ENCODE peak calls at places on chromosomes 6 and 20, in seven cellular contexts. N, J, Y, Q, W, Z and F are unnamed samples.

GRCh38 chr6:83417880-83418663 is 12.8 kb downstream of the ME1 start:
- DNase-seq in J (no peak), Y (no peak), N (peak; percentile 81), Q (peak; percentile 32), W (peak; percentile 36), Z (no peak), F (no peak)

GRCh38 chr6:20919677-20920385 is 385.6 kb downstream of the CDKAL1 start:
- DNase-seq in J (no peak), Y (no peak), W (no peak), Z (no peak), Q (no peak), N (no peak), F (no peak)

GRCh38 chr6:24492475-24492874 is 2.3 kb upstream of the ALDH5A1 start:
- DNase-seq in N (peak; percentile 29), J (no peak), Y (no peak), Z (no peak), W (no peak), Q (no peak), F (no peak)

GRCh38 chr6:7579850-7580249 is 10.1 kb upstream of the SNRNP48 start:
- DNase-seq in N (no peak), W (no peak), Y (no peak), Z (no peak), Q (no peak), J (no peak), F (no peak)

GRCh38 chr20:64109831-64110391 is 2.5 kb upstream of the NPBWR2 start:
- DNase-seq in Z (no peak), W (no peak), Y (no peak), Q (no peak), J (no peak), N (no peak), F (no peak)

GRCh38 chr6:34383171-34383631 is 9.3 kb downstream of the NUDT3 start:
- DNase-seq in Z (no peak), W (no peak), N (peak; percentile 88), Y (no peak), Q (no peak), J (no peak), F (no peak)

GRCh38 chr6:139887275-139887674 is 512.8 kb upstream of the CITED2 start:
- DNase-seq in N (no peak), Q (no peak), W (no peak), Y (no peak), J (no peak), Z (no peak), F (no peak)

GRCh38 chr6:73341335-73341734 is 12.7 kb downstream of the DPPA5 start:
- DNase-seq in W (no peak), Y (no peak), Z (no peak), N (no peak), J (no peak), Q (no peak), F (no peak)

GRCh38 chr6:129733290-129733689 is 23.3 kb upstream of the ARHGAP18 start:
- DNase-seq in Q (no peak), J (no peak), Y (no peak), N (no peak), Z (no peak), W (no peak), F (no peak)

GRCh38 chr6:51249798-51250197 is 431.1 kb downstream of the TFAP2B start:
- DNase-seq in W (no peak), Q (no peak), J (no peak), Y (no peak), Z (no peak), N (no peak), F (no peak)

GRCh38 chr6:44151348-44152108 is 7.1 kb upstream of the CAPN11 start:
- DNase-seq in Z (no peak), Y (peak; percentile 83), J (peak; percentile 82), W (peak; percentile 93), N (peak; percentile 78), Q (no peak), F (peak; percentile 48)

GRCh38 chr6:87391334-87391733 is 16.4 kb upstream of the CFAP206 start:
- DNase-seq in W (peak; percentile 56), Q (no peak), N (peak; percentile 52), Z (no peak), J (no peak), Y (no peak), F (peak; percentile 37)

GRCh38 chr6:28880894-28881780 is 42.6 kb downstream of the TRIM27 start:
- DNase-seq in Y (peak; percentile 64), J (peak; percentile 53), Z (no peak), W (peak; percentile 66), Q (no peak), N (peak; percentile 80), F (no peak)

GRCh38 chr6:25504661-25505060 is 147.4 kb upstream of the SCGN start:
- DNase-seq in Q (no peak), W (no peak), J (no peak), Y (no peak), N (no peak), Z (no peak), F (no peak)

GRCh38 chr20:47544852-47545251 is 43.2 kb downstream of the NCOA3 start:
- DNase-seq in W (no peak), J (no peak), Z (no peak), Y (no peak), N (peak; percentile 30), Q (no peak), F (no peak)

GRCh38 chr6:47416396-47417345 is 60.9 kb upstream of the CD2AP start:
- DNase-seq in Q (no peak), Z (no peak), Y (no peak), J (no peak), N (no peak), W (no peak), F (no peak)

GRCh38 chr6:41371992-41372525 is 36.7 kb downstream of the NCR2 start:
- DNase-seq in N (peak; percentile 42), W (peak; percentile 43), Q (no peak), Z (no peak), J (no peak), Y (no peak), F (no peak)

GRCh38 chr6:41371461-41371991 is 36.1 kb downstream of the NCR2 start:
- DNase-seq in W (peak; percentile 66), N (peak; percentile 66), Y (no peak), Q (no peak), J (no peak), Z (no peak), F (no peak)

GRCh38 chr6:41373919-41374617 is 38.7 kb downstream of the NCR2 start:
- DNase-seq in Z (no peak), N (peak; percentile 13), J (no peak), Q (no peak), W (peak; percentile 34), Y (no peak), F (no peak)

GRCh38 chr6:41373367-41373918 is 38.0 kb downstream of the NCR2 start:
- DNase-seq in Y (no peak), J (no peak), N (no peak), Z (no peak), Q (no peak), W (peak; percentile 27), F (no peak)

GRCh38 chr6:41372526-41373366 is 37.3 kb downstream of the NCR2 start:
- DNase-seq in J (no peak), N (no peak), Q (no peak), Y (no peak), W (peak; percentile 47), Z (no peak), F (no peak)
- H3K4me1 ChIP-seq in J (peaks cover 16% of the 10 kb centered on the region), N (peaks cover 27% of the 10 kb centered on the region), Q (peaks cover 5% of the 10 kb centered on the region), Y (peaks cover 13% of the 10 kb centered on the region), W (peaks cover 3% of the 10 kb centered on the region), Z (peaks cover 47% of the 10 kb centered on the region), F (peaks cover 11% of the 10 kb centered on the region)

GRCh38 chr20:4699216-4699615 is 22.5 kb upstream of the PRND start:
- DNase-seq in N (no peak), W (no peak), Q (no peak), J (no peak), Y (no peak), Z (no peak), F (no peak)

GRCh38 chr20:4697189-4697873 is 24.4 kb upstream of the PRND start:
- DNase-seq in J (no peak), N (no peak), Z (no peak), Y (no peak), W (no peak), Q (no peak), F (no peak)

GRCh38 chr20:4699957-4700356 is 21.8 kb upstream of the PRND start:
- DNase-seq in Y (no peak), N (no peak), J (no peak), Z (no peak), W (no peak), Q (no peak), F (no peak)

GRCh38 chr20:4694076-4694475 is 27.6 kb upstream of the PRND start:
- DNase-seq in N (no peak), Y (no peak), Q (no peak), W (no peak), J (no peak), Z (no peak), F (no peak)

GRCh38 chr20:4697874-4698221 is 23.9 kb upstream of the PRND start:
- DNase-seq in W (no peak), Z (no peak), N (no peak), J (no peak), Y (no peak), Q (no peak), F (no peak)
- H3K27ac ChIP-seq in W (no peak overlapping the region), Z (no peak overlapping the region), N (no peak overlapping the region), J (no peak overlapping the region), Y (no peak overlapping the region), Q (no peak overlapping the region), F (no peak overlapping the region)

GRCh38 chr6:103791458-103791857 is 1068.3 kb downstream of the HACE1 start:
- DNase-seq in Z (no peak), W (no peak), J (no peak), Q (no peak), N (no peak), Y (no peak), F (no peak)
- H3K27me3 ChIP-seq in Z (no peaks in the 10 kb centered on the region), W (no peaks in the 10 kb centered on the region), J (no peaks in the 10 kb centered on the region), Q (no peaks in the 10 kb centered on the region), N (no peaks in the 10 kb centered on the region), Y (no peaks in the 10 kb centered on the region), F (no peaks in the 10 kb centered on the region)

GRCh38 chr20:57170343-57170742 is 96.1 kb downstream of the BMP7 start:
- DNase-seq in W (no peak), J (no peak), Y (no peak), Z (no peak), N (no peak), Q (no peak), F (no peak)
- H3K4me1 ChIP-seq in W (no peaks in the 10 kb centered on the region), J (no peaks in the 10 kb centered on the region), Y (no peaks in the 10 kb centered on the region), Z (peaks cover 20% of the 10 kb centered on the region), N (peaks cover 4% of the 10 kb centered on the region), Q (peaks cover 18% of the 10 kb centered on the region), F (no peaks in the 10 kb centered on the region)

GRCh38 chr6:169789146-169789943 is 37.9 kb downstream of the ERMARD start:
- DNase-seq in Q (no peak), Z (peak; percentile 86), W (no peak), N (no peak), Y (no peak), J (no peak), F (no peak)
- H3K27ac ChIP-seq in Q (no peak overlapping the region), Z (peak overlapping the region; percentile 83), W (no peak overlapping the region), N (no peak overlapping the region), Y (no peak overlapping the region), J (no peak overlapping the region), F (no peak overlapping the region)

GRCh38 chr6:158645064-158646022 is 800 bp upstream of the DYNLT1 start:
- DNase-seq in J (no peak), Y (peak; percentile 23), W (no peak), N (no peak), Q (no peak), Z (peak; percentile 85), F (no peak)
- H3K27me3 ChIP-seq in J (no peaks in the 10 kb centered on the region), Y (no peaks in the 10 kb centered on the region), W (no peaks in the 10 kb centered on the region), N (no peaks in the 10 kb centered on the region), Q (no peaks in the 10 kb centered on the region), Z (no peaks in the 10 kb centered on the region), F (no peaks in the 10 kb centered on the region)

GRCh38 chr20:62507323-62507722 is 31.5 kb upstream of the GATA5 start:
- DNase-seq in W (no peak), J (no peak), Y (no peak), Z (no peak), N (no peak), Q (no peak), F (no peak)
- H3K4me1 ChIP-seq in W (no peaks in the 10 kb centered on the region), J (peaks cover 21% of the 10 kb centered on the region), Y (no peaks in the 10 kb centered on the region), Z (no peaks in the 10 kb centered on the region), N (peaks cover 50% of the 10 kb centered on the region), Q (peaks cover under 1% of the 10 kb centered on the region), F (peaks cover 1% of the 10 kb centered on the region)